ENCODE peak calls at places on chromosomes 3 and 15, in nine cellular contexts. One of them, this sample, is unnamed.

GRCh38 chr15:25728816-25729215 is 134.3 kb downstream of the ATP10A start:
- DNase-seq in mesothelial cell of epicardium: no peak
- DNase-seq in HTR-8/SVneo: no peak
- DNase-seq in lower leg skin: peak; percentile 8
- DNase-seq in progenitor cell of endocrine pancreas: no peak
- DNase-seq in activated effector memory CD4-positive, alpha-beta T cell treated with Interleukin-2 at 50 U/mL for 16 hours: no peak
- DNase-seq in NCI-H446: no peak
- DNase-seq in kidney tubule cell: no peak
- DNase-seq in stimulated activated CD4-positive, alpha-beta T cell treated with anti-CD3 and anti-CD28 coated beads, TNF-alpha, amount 100 ng/mL, for 24 hours: no peak
- DNase-seq in this sample: no peak

GRCh38 chr3:70882104-70882503 is 569.7 kb upstream of the MDFIC2 start:
- DNase-seq in kidney tubule cell: peak; percentile 54
- DNase-seq in activated effector memory CD4-positive, alpha-beta T cell treated with Interleukin-2 at 50 U/mL for 16 hours: no peak
- DNase-seq in progenitor cell of endocrine pancreas: no peak
- DNase-seq in lower leg skin: no peak
- DNase-seq in mesothelial cell of epicardium: no peak
- DNase-seq in NCI-H446: peak; percentile 68
- DNase-seq in HTR-8/SVneo: no peak
- DNase-seq in stimulated activated CD4-positive, alpha-beta T cell treated with anti-CD3 and anti-CD28 coated beads, TNF-alpha, amount 100 ng/mL, for 24 hours: no peak
- DNase-seq in this sample: no peak

GRCh38 chr15:77497108-77497737 is 76.5 kb downstream of the HMG20A start:
- DNase-seq in progenitor cell of endocrine pancreas: no peak
- DNase-seq in HTR-8/SVneo: no peak
- DNase-seq in lower leg skin: peak; percentile 45
- DNase-seq in mesothelial cell of epicardium: no peak
- DNase-seq in stimulated activated CD4-positive, alpha-beta T cell treated with anti-CD3 and anti-CD28 coated beads, TNF-alpha, amount 100 ng/mL, for 24 hours: no peak
- DNase-seq in kidney tubule cell: no peak
- DNase-seq in activated effector memory CD4-positive, alpha-beta T cell treated with Interleukin-2 at 50 U/mL for 16 hours: no peak
- DNase-seq in NCI-H446: peak; percentile 98
- DNase-seq in this sample: no peak

GRCh38 chr3:176692172-176692923 is 504.9 kb downstream of the TBL1XR1 start:
- DNase-seq in NCI-H446: no peak
- DNase-seq in progenitor cell of endocrine pancreas: no peak
- DNase-seq in kidney tubule cell: no peak
- DNase-seq in lower leg skin: no peak
- DNase-seq in stimulated activated CD4-positive, alpha-beta T cell treated with anti-CD3 and anti-CD28 coated beads, TNF-alpha, amount 100 ng/mL, for 24 hours: no peak
- DNase-seq in activated effector memory CD4-positive, alpha-beta T cell treated with Interleukin-2 at 50 U/mL for 16 hours: no peak
- DNase-seq in HTR-8/SVneo: no peak
- DNase-seq in mesothelial cell of epicardium: no peak
- DNase-seq in this sample: no peak

GRCh38 chr3:8768364-8769087 is 887 bp downstream of the OXTR start:
- DNase-seq in lower leg skin: no peak
- DNase-seq in stimulated activated CD4-positive, alpha-beta T cell treated with anti-CD3 and anti-CD28 coated beads, TNF-alpha, amount 100 ng/mL, for 24 hours: no peak
- DNase-seq in HTR-8/SVneo: no peak
- DNase-seq in activated effector memory CD4-positive, alpha-beta T cell treated with Interleukin-2 at 50 U/mL for 16 hours: no peak
- DNase-seq in progenitor cell of endocrine pancreas: no peak
- DNase-seq in mesothelial cell of epicardium: no peak
- DNase-seq in kidney tubule cell: peak; percentile 34
- DNase-seq in NCI-H446: no peak
- DNase-seq in this sample: no peak

GRCh38 chr15:40297356-40297755 is 10.4 kb downstream of the PLCB2 start:
- DNase-seq in progenitor cell of endocrine pancreas: no peak
- DNase-seq in NCI-H446: no peak
- DNase-seq in stimulated activated CD4-positive, alpha-beta T cell treated with anti-CD3 and anti-CD28 coated beads, TNF-alpha, amount 100 ng/mL, for 24 hours: no peak
- DNase-seq in activated effector memory CD4-positive, alpha-beta T cell treated with Interleukin-2 at 50 U/mL for 16 hours: no peak
- DNase-seq in mesothelial cell of epicardium: no peak
- DNase-seq in kidney tubule cell: no peak
- DNase-seq in lower leg skin: no peak
- DNase-seq in HTR-8/SVneo: no peak
- DNase-seq in this sample: no peak

GRCh38 chr3:141680620-141681389 is 57.3 kb upstream of the RNF7 start:
- DNase-seq in activated effector memory CD4-positive, alpha-beta T cell treated with Interleukin-2 at 50 U/mL for 16 hours: no peak
- DNase-seq in kidney tubule cell: peak; percentile 84
- DNase-seq in stimulated activated CD4-positive, alpha-beta T cell treated with anti-CD3 and anti-CD28 coated beads, TNF-alpha, amount 100 ng/mL, for 24 hours: no peak
- DNase-seq in NCI-H446: peak; percentile 10
- DNase-seq in HTR-8/SVneo: peak; percentile 55
- DNase-seq in lower leg skin: no peak
- DNase-seq in mesothelial cell of epicardium: no peak
- DNase-seq in progenitor cell of endocrine pancreas: no peak
- DNase-seq in this sample: no peak

GRCh38 chr15:80613762-80614365 is 81.2 kb upstream of the ABHD17C start:
- DNase-seq in progenitor cell of endocrine pancreas: no peak
- DNase-seq in HTR-8/SVneo: no peak
- DNase-seq in mesothelial cell of epicardium: no peak
- DNase-seq in lower leg skin: no peak
- DNase-seq in NCI-H446: no peak
- DNase-seq in activated effector memory CD4-positive, alpha-beta T cell treated with Interleukin-2 at 50 U/mL for 16 hours: no peak
- DNase-seq in kidney tubule cell: no peak
- DNase-seq in stimulated activated CD4-positive, alpha-beta T cell treated with anti-CD3 and anti-CD28 coated beads, TNF-alpha, amount 100 ng/mL, for 24 hours: no peak
- DNase-seq in this sample: no peak

GRCh38 chr15:52788099-52788986 is 1.8 kb downstream of the ONECUT1 start:
- DNase-seq in progenitor cell of endocrine pancreas: no peak
- DNase-seq in stimulated activated CD4-positive, alpha-beta T cell treated with anti-CD3 and anti-CD28 coated beads, TNF-alpha, amount 100 ng/mL, for 24 hours: no peak
- DNase-seq in lower leg skin: no peak
- DNase-seq in kidney tubule cell: no peak
- DNase-seq in mesothelial cell of epicardium: no peak
- DNase-seq in activated effector memory CD4-positive, alpha-beta T cell treated with Interleukin-2 at 50 U/mL for 16 hours: no peak
- DNase-seq in NCI-H446: no peak
- DNase-seq in HTR-8/SVneo: no peak
- DNase-seq in this sample: no peak

GRCh38 chr15:85785887-85786777 is 8.6 kb downstream of the KLHL25 start:
- DNase-seq in progenitor cell of endocrine pancreas: no peak
- DNase-seq in kidney tubule cell: peak; percentile 92
- DNase-seq in NCI-H446: peak; percentile 68
- DNase-seq in lower leg skin: no peak
- DNase-seq in HTR-8/SVneo: no peak
- DNase-seq in stimulated activated CD4-positive, alpha-beta T cell treated with anti-CD3 and anti-CD28 coated beads, TNF-alpha, amount 100 ng/mL, for 24 hours: no peak
- DNase-seq in mesothelial cell of epicardium: no peak
- DNase-seq in activated effector memory CD4-positive, alpha-beta T cell treated with Interleukin-2 at 50 U/mL for 16 hours: peak; percentile 6
- DNase-seq in this sample: no peak

GRCh38 chr15:65766422-65767263 is 25.4 kb downstream of the DENND4A start:
- DNase-seq in HTR-8/SVneo: no peak
- DNase-seq in progenitor cell of endocrine pancreas: no peak
- DNase-seq in activated effector memory CD4-positive, alpha-beta T cell treated with Interleukin-2 at 50 U/mL for 16 hours: no peak
- DNase-seq in kidney tubule cell: no peak
- DNase-seq in stimulated activated CD4-positive, alpha-beta T cell treated with anti-CD3 and anti-CD28 coated beads, TNF-alpha, amount 100 ng/mL, for 24 hours: no peak
- DNase-seq in NCI-H446: no peak
- DNase-seq in mesothelial cell of epicardium: no peak
- DNase-seq in lower leg skin: no peak
- DNase-seq in this sample: no peak

GRCh38 chr15:66661432-66662096 is 40.5 kb upstream of the SMAD6 start:
- DNase-seq in activated effector memory CD4-positive, alpha-beta T cell treated with Interleukin-2 at 50 U/mL for 16 hours: no peak
- DNase-seq in lower leg skin: no peak
- DNase-seq in stimulated activated CD4-positive, alpha-beta T cell treated with anti-CD3 and anti-CD28 coated beads, TNF-alpha, amount 100 ng/mL, for 24 hours: no peak
- DNase-seq in HTR-8/SVneo: no peak
- DNase-seq in kidney tubule cell: no peak
- DNase-seq in progenitor cell of endocrine pancreas: no peak
- DNase-seq in NCI-H446: no peak
- DNase-seq in mesothelial cell of epicardium: no peak
- DNase-seq in this sample: no peak

GRCh38 chr3:59555593-59556315 is 505.9 kb upstream of the CFAP20DC start:
- DNase-seq in kidney tubule cell: peak; percentile 22
- DNase-seq in lower leg skin: no peak
- DNase-seq in HTR-8/SVneo: no peak
- DNase-seq in activated effector memory CD4-positive, alpha-beta T cell treated with Interleukin-2 at 50 U/mL for 16 hours: no peak
- DNase-seq in progenitor cell of endocrine pancreas: no peak
- DNase-seq in NCI-H446: no peak
- DNase-seq in stimulated activated CD4-positive, alpha-beta T cell treated with anti-CD3 and anti-CD28 coated beads, TNF-alpha, amount 100 ng/mL, for 24 hours: no peak
- DNase-seq in mesothelial cell of epicardium: no peak
- DNase-seq in this sample: no peak

GRCh38 chr3:47306022-47306421 is 23.3 kb downstream of the KLHL18 start:
- DNase-seq in mesothelial cell of epicardium: no peak
- DNase-seq in NCI-H446: no peak
- DNase-seq in HTR-8/SVneo: no peak
- DNase-seq in activated effector memory CD4-positive, alpha-beta T cell treated with Interleukin-2 at 50 U/mL for 16 hours: no peak
- DNase-seq in progenitor cell of endocrine pancreas: no peak
- DNase-seq in kidney tubule cell: no peak
- DNase-seq in stimulated activated CD4-positive, alpha-beta T cell treated with anti-CD3 and anti-CD28 coated beads, TNF-alpha, amount 100 ng/mL, for 24 hours: no peak
- DNase-seq in lower leg skin: no peak
- DNase-seq in this sample: no peak

This sample was measured in NCI-H460.